ENCODE peak calls at places on chromosomes 1 and 21, in six cellular contexts. R is cardiac muscle cell; W is breast epithelium; F is effector CD4-positive, alpha-beta T cell; V is amniotic stem cell; U is fibroblast of mammary gland. E is an unnamed sample.

GRCh38 chr1:28915036-28915895 is 897 bp downstream of the EPB41 start:
- DNase-seq in R (peak; percentile 57), W (no peak), F (peak; percentile 33), V (no peak), U (no peak), E (no peak)

GRCh38 chr1:37795340-37796110 is 1.9 kb downstream of the MANEAL start:
- DNase-seq in R (peak; percentile 79), W (no peak), F (no peak), V (no peak), U (peak; percentile 41), E (peak; percentile 29)

GRCh38 chr21:34999397-34999941 is 49.6 kb downstream of the RUNX1 start:
- DNase-seq in R (no peak), W (no peak), F (no peak), V (no peak), U (peak; percentile 40), E (no peak)

GRCh38 chr1:43530483-43531452 is at the start of gene PTPRF:
- DNase-seq in R (peak; percentile 85), W (no peak), F (no peak), V (no peak), U (peak; percentile 18), E (no peak)

GRCh38 chr1:24100945-24101737 is 10.8 kb downstream of the MYOM3 start:
- DNase-seq in R (no peak), W (no peak), F (no peak), V (no peak), U (no peak), E (no peak)

GRCh38 chr1:110481968-110482623 is 31.1 kb downstream of the PROK1 start:
- DNase-seq in R (no peak), W (no peak), F (no peak), V (no peak), U (no peak), E (no peak)

GRCh38 chr1:16286122-16286521 is 49.1 kb upstream of the CPLANE2 start:
- DNase-seq in R (no peak), W (no peak), F (no peak), V (no peak), U (no peak), E (no peak)

GRCh38 chr1:21706151-21706835 is 37.1 kb upstream of the RAP1GAP start:
- DNase-seq in R (peak; percentile 26), W (no peak), F (no peak), V (no peak), U (peak; percentile 52), E (no peak)

GRCh38 chr1:237878406-237878805 is 12.3 kb downstream of the ZP4 start:
- DNase-seq in R (no peak), W (no peak), F (no peak), V (no peak), U (peak; percentile 17), E (no peak)

GRCh38 chr1:24301395-24302175 is 17.6 kb upstream of the GRHL3 start:
- DNase-seq in R (no peak), W (no peak), F (no peak), V (no peak), U (peak; percentile 67), E (no peak)

GRCh38 chr1:156108664-156109241 is 5.8 kb upstream of the LMNA start:
- DNase-seq in R (no peak), W (no peak), F (no peak), V (no peak), U (peak; percentile 65), E (no peak)

GRCh38 chr1:218765753-218766152 is 407.9 kb upstream of the LYPLAL1 start:
- DNase-seq in R (no peak), W (no peak), F (no peak), V (no peak), U (no peak), E (no peak)

GRCh38 chr1:9881838-9882249 is 28.2 kb downstream of the CTNNBIP1 start:
- DNase-seq in R (no peak), W (no peak), F (no peak), V (peak; percentile 23), U (peak; percentile 64), E (no peak)

GRCh38 chr1:10489291-10490055 is 14.7 kb downstream of the PEX14 start:
- DNase-seq in R (peak; percentile 24), W (no peak), F (no peak), V (no peak), U (no peak), E (no peak)

GRCh38 chr1:26234644-26235384 is 814 bp downstream of the CEP85 start:
- DNase-seq in R (peak; percentile 24), W (no peak), F (no peak), V (no peak), U (peak; percentile 38), E (no peak)

GRCh38 chr1:117048431-117049133 is 11.5 kb upstream of the TTF2 start:
- DNase-seq in R (no peak), W (no peak), F (no peak), V (no peak), U (no peak), E (no peak)